ENCODE peak calls at places on chromosomes 16 and 17, in seven cellular contexts. One of them, this sample, is unnamed.

GRCh38 chr17:40315206-40315605 is 6.2 kb downstream of the RARA start:
- DNase-seq in effector memory CD4-positive, alpha-beta T cell: no peak
- DNase-seq in stimulated activated effector memory CD8-positive, alpha-beta T cell treated with anti-CD3 and anti-CD28 coated beads, Interleukin-12 subunit alpha, Interleukin-12 subunit beta, amount 100 ng/mL, for 72 hours: no peak
- DNase-seq in activated CD4-positive, alpha-beta T cell treated with anti-CD3 and anti-CD28 coated beads, Interleukin-2, amount 10 ng/mL, durations not matched to agents 7 days and 5 days: no peak
- DNase-seq in progenitor cell of endocrine pancreas: no peak
- DNase-seq in endothelial cell of umbilical vein: no peak
- DNase-seq in HS-5: no peak
- DNase-seq in this sample: no peak

GRCh38 chr16:10541396-10541795 is 39.0 kb downstream of the EMP2 start:
- DNase-seq in activated CD4-positive, alpha-beta T cell treated with anti-CD3 and anti-CD28 coated beads, Interleukin-2, amount 10 ng/mL, durations not matched to agents 7 days and 5 days: no peak
- DNase-seq in progenitor cell of endocrine pancreas: no peak
- DNase-seq in endothelial cell of umbilical vein: no peak
- DNase-seq in stimulated activated effector memory CD8-positive, alpha-beta T cell treated with anti-CD3 and anti-CD28 coated beads, Interleukin-12 subunit alpha, Interleukin-12 subunit beta, amount 100 ng/mL, for 72 hours: no peak
- DNase-seq in HS-5: no peak
- DNase-seq in effector memory CD4-positive, alpha-beta T cell: no peak
- DNase-seq in this sample: no peak

GRCh38 chr17:38338053-38338452 is 5.7 kb downstream of the GPR179 start:
- DNase-seq in HS-5: no peak
- DNase-seq in progenitor cell of endocrine pancreas: no peak
- DNase-seq in activated CD4-positive, alpha-beta T cell treated with anti-CD3 and anti-CD28 coated beads, Interleukin-2, amount 10 ng/mL, durations not matched to agents 7 days and 5 days: no peak
- DNase-seq in effector memory CD4-positive, alpha-beta T cell: no peak
- DNase-seq in stimulated activated effector memory CD8-positive, alpha-beta T cell treated with anti-CD3 and anti-CD28 coated beads, Interleukin-12 subunit alpha, Interleukin-12 subunit beta, amount 100 ng/mL, for 72 hours: no peak
- DNase-seq in endothelial cell of umbilical vein: no peak
- DNase-seq in this sample: no peak

GRCh38 chr17:78884148-78884870 is 18.7 kb downstream of the CEP295NL start:
- DNase-seq in progenitor cell of endocrine pancreas: no peak
- DNase-seq in stimulated activated effector memory CD8-positive, alpha-beta T cell treated with anti-CD3 and anti-CD28 coated beads, Interleukin-12 subunit alpha, Interleukin-12 subunit beta, amount 100 ng/mL, for 72 hours: no peak
- DNase-seq in endothelial cell of umbilical vein: no peak
- DNase-seq in effector memory CD4-positive, alpha-beta T cell: no peak
- DNase-seq in HS-5: no peak
- DNase-seq in activated CD4-positive, alpha-beta T cell treated with anti-CD3 and anti-CD28 coated beads, Interleukin-2, amount 10 ng/mL, durations not matched to agents 7 days and 5 days: no peak
- DNase-seq in this sample: no peak

GRCh38 chr16:83727018-83727417 is 80.8 kb upstream of the HSBP1 start:
- DNase-seq in HS-5: no peak
- DNase-seq in progenitor cell of endocrine pancreas: no peak
- DNase-seq in activated CD4-positive, alpha-beta T cell treated with anti-CD3 and anti-CD28 coated beads, Interleukin-2, amount 10 ng/mL, durations not matched to agents 7 days and 5 days: peak
- DNase-seq in endothelial cell of umbilical vein: no peak
- DNase-seq in stimulated activated effector memory CD8-positive, alpha-beta T cell treated with anti-CD3 and anti-CD28 coated beads, Interleukin-12 subunit alpha, Interleukin-12 subunit beta, amount 100 ng/mL, for 72 hours: no peak
- DNase-seq in effector memory CD4-positive, alpha-beta T cell: no peak
- DNase-seq in this sample: no peak

GRCh38 chr16:75535901-75536300 is at the start of gene CHST5:
- DNase-seq in stimulated activated effector memory CD8-positive, alpha-beta T cell treated with anti-CD3 and anti-CD28 coated beads, Interleukin-12 subunit alpha, Interleukin-12 subunit beta, amount 100 ng/mL, for 72 hours: no peak
- DNase-seq in effector memory CD4-positive, alpha-beta T cell: no peak
- DNase-seq in endothelial cell of umbilical vein: no peak
- DNase-seq in activated CD4-positive, alpha-beta T cell treated with anti-CD3 and anti-CD28 coated beads, Interleukin-2, amount 10 ng/mL, durations not matched to agents 7 days and 5 days: no peak
- DNase-seq in progenitor cell of endocrine pancreas: no peak
- DNase-seq in HS-5: no peak
- DNase-seq in this sample: no peak

GRCh38 chr16:50096791-50097190 is 31.0 kb downstream of the HEATR3 start:
- DNase-seq in activated CD4-positive, alpha-beta T cell treated with anti-CD3 and anti-CD28 coated beads, Interleukin-2, amount 10 ng/mL, durations not matched to agents 7 days and 5 days: no peak
- DNase-seq in endothelial cell of umbilical vein: no peak
- DNase-seq in effector memory CD4-positive, alpha-beta T cell: no peak
- DNase-seq in stimulated activated effector memory CD8-positive, alpha-beta T cell treated with anti-CD3 and anti-CD28 coated beads, Interleukin-12 subunit alpha, Interleukin-12 subunit beta, amount 100 ng/mL, for 72 hours: no peak
- DNase-seq in progenitor cell of endocrine pancreas: no peak
- DNase-seq in HS-5: peak
- DNase-seq in this sample: no peak

GRCh38 chr16:16146380-16147315 is 76.6 kb downstream of the ABCC6 start:
- DNase-seq in progenitor cell of endocrine pancreas: no peak
- DNase-seq in HS-5: no peak
- DNase-seq in effector memory CD4-positive, alpha-beta T cell: no peak
- DNase-seq in activated CD4-positive, alpha-beta T cell treated with anti-CD3 and anti-CD28 coated beads, Interleukin-2, amount 10 ng/mL, durations not matched to agents 7 days and 5 days: no peak
- DNase-seq in stimulated activated effector memory CD8-positive, alpha-beta T cell treated with anti-CD3 and anti-CD28 coated beads, Interleukin-12 subunit alpha, Interleukin-12 subunit beta, amount 100 ng/mL, for 72 hours: no peak
- DNase-seq in endothelial cell of umbilical vein: no peak
- DNase-seq in this sample: no peak

GRCh38 chr17:27657620-27658019 is 26.6 kb downstream of the LGALS9 start:
- DNase-seq in progenitor cell of endocrine pancreas: no peak
- DNase-seq in activated CD4-positive, alpha-beta T cell treated with anti-CD3 and anti-CD28 coated beads, Interleukin-2, amount 10 ng/mL, durations not matched to agents 7 days and 5 days: peak
- DNase-seq in HS-5: no peak
- DNase-seq in stimulated activated effector memory CD8-positive, alpha-beta T cell treated with anti-CD3 and anti-CD28 coated beads, Interleukin-12 subunit alpha, Interleukin-12 subunit beta, amount 100 ng/mL, for 72 hours: no peak
- DNase-seq in effector memory CD4-positive, alpha-beta T cell: no peak
- DNase-seq in endothelial cell of umbilical vein: peak
- DNase-seq in this sample: no peak

GRCh38 chr17:72969293-72969692 is 123.2 kb downstream of the SLC39A11 start:
- DNase-seq in stimulated activated effector memory CD8-positive, alpha-beta T cell treated with anti-CD3 and anti-CD28 coated beads, Interleukin-12 subunit alpha, Interleukin-12 subunit beta, amount 100 ng/mL, for 72 hours: no peak
- DNase-seq in effector memory CD4-positive, alpha-beta T cell: no peak
- DNase-seq in progenitor cell of endocrine pancreas: no peak
- DNase-seq in activated CD4-positive, alpha-beta T cell treated with anti-CD3 and anti-CD28 coated beads, Interleukin-2, amount 10 ng/mL, durations not matched to agents 7 days and 5 days: no peak
- DNase-seq in HS-5: no peak
- DNase-seq in endothelial cell of umbilical vein: no peak
- DNase-seq in this sample: no peak

GRCh38 chr17:79039171-79039570 is 15.2 kb downstream of the C1QTNF1 start:
- DNase-seq in endothelial cell of umbilical vein: no peak
- DNase-seq in stimulated activated effector memory CD8-positive, alpha-beta T cell treated with anti-CD3 and anti-CD28 coated beads, Interleukin-12 subunit alpha, Interleukin-12 subunit beta, amount 100 ng/mL, for 72 hours: no peak
- DNase-seq in effector memory CD4-positive, alpha-beta T cell: no peak
- DNase-seq in HS-5: no peak
- DNase-seq in progenitor cell of endocrine pancreas: no peak
- DNase-seq in activated CD4-positive, alpha-beta T cell treated with anti-CD3 and anti-CD28 coated beads, Interleukin-2, amount 10 ng/mL, durations not matched to agents 7 days and 5 days: no peak
- DNase-seq in this sample: no peak